ENCODE peak calls at places on chromosomes 3 and 15, in seven cellular contexts. R is heart left ventricle; M is CD8-positive, alpha-beta T cell; K is endodermal cell; L is PC-3; V is choroid plexus epithelial cell; F is IMR-90. I is an unnamed sample.

GRCh38 chr3:181722156-181722555 is 10.4 kb downstream of the SOX2 start:
- DNase-seq in R (no peak), M (no peak), L (no peak), F (no peak), K (no peak), V (no peak), I (no peak)

GRCh38 chr3:191476053-191476787 is 15.3 kb downstream of the PYDC2 start:
- DNase-seq in R (no peak), K (no peak), F (no peak), M (no peak), L (peak; percentile 45), V (no peak), I (peak; percentile 10)

GRCh38 chr3:187465503-187465902 is 97.3 kb downstream of the RTP4 start:
- DNase-seq in L (no peak), R (no peak), F (no peak), K (peak; percentile 60), M (no peak), V (no peak), I (no peak)

GRCh38 chr3:113898892-113899291 is 48.9 kb upstream of the ZDHHC23 start:
- DNase-seq in V (peak; percentile 86), K (no peak), F (peak; percentile 50), M (no peak), R (no peak), L (no peak), I (peak; percentile 53)

GRCh38 chr3:171967932-171968678 is 71.3 kb upstream of the FNDC3B start:
- DNase-seq in K (no peak), F (peak; percentile 85), M (no peak), R (no peak), L (peak; percentile 18), V (peak; percentile 91), I (peak; percentile 96)

GRCh38 chr3:189554868-189555557 is 76.2 kb upstream of the TP63 start:
- DNase-seq in R (no peak), L (no peak), V (no peak), K (no peak), F (no peak), M (no peak), I (no peak)

GRCh38 chr3:142098974-142099373 is 50.4 kb downstream of the TFDP2 start:
- DNase-seq in L (peak; percentile 51), R (no peak), M (no peak), K (no peak), V (no peak), F (peak; percentile 8), I (no peak)

GRCh38 chr3:67073812-67074211 is 75.7 kb downstream of the KBTBD8 start:
- DNase-seq in M (no peak), F (no peak), K (no peak), V (no peak), L (no peak), R (no peak), I (no peak)

GRCh38 chr3:20125912-20126311 is 60.1 kb downstream of the SGO1 start:
- DNase-seq in M (no peak), L (no peak), F (no peak), R (no peak), K (no peak), V (no peak), I (no peak)

GRCh38 chr15:72117448-72117697 is 577 bp downstream of the MYO9A start:
- DNase-seq in F (peak; percentile 69), R (peak; percentile 82), L (peak; percentile 68), M (peak; percentile 43), V (peak; percentile 77), K (peak; percentile 92), I (peak; percentile 72)

GRCh38 chr3:113677745-113678144 is 18.7 kb downstream of the USF3 start:
- DNase-seq in K (no peak), F (no peak), L (no peak), V (no peak), M (no peak), R (no peak), I (no peak)

GRCh38 chr3:196162679-196163078 is 48.5 kb downstream of the ZDHHC19 start:
- DNase-seq in V (no peak), F (no peak), K (no peak), R (no peak), M (no peak), L (no peak), I (no peak)

GRCh38 chr15:68511073-68511991 is 67.5 kb upstream of the CORO2B start:
- DNase-seq in K (no peak), R (peak; percentile 58), F (peak; percentile 57), M (no peak), V (peak; percentile 84), L (no peak), I (peak; percentile 95)

GRCh38 chr3:90024986-90025385 is 917.6 kb downstream of the EPHA3 start:
- DNase-seq in F (no peak), L (peak; percentile 29), K (no peak), R (no peak), V (no peak), M (no peak), I (no peak)

GRCh38 chr3:45932112-45932511 is 11.2 kb upstream of the CXCR6 start:
- DNase-seq in V (no peak), F (no peak), L (no peak), K (no peak), R (no peak), M (no peak), I (no peak)

GRCh38 chr15:56473017-56473416 is 8.1 kb upstream of the MNS1 start:
- DNase-seq in R (no peak), F (no peak), M (no peak), L (no peak), V (no peak), K (no peak), I (no peak)

GRCh38 chr3:110969229-110970211 is 102.1 kb upstream of the NECTIN3 start:
- DNase-seq in F (no peak), K (no peak), V (no peak), L (no peak), M (no peak), R (no peak), I (no peak)

GRCh38 chr15:97995881-97996603 is 35.5 kb downstream of the ARRDC4 start:
- DNase-seq in R (no peak), F (no peak), M (no peak), V (peak; percentile 19), L (peak; percentile 45), K (peak; percentile 77), I (peak; percentile 43)

GRCh38 chr3:185693985-185694675 is 108.0 kb downstream of the SENP2 start:
- DNase-seq in F (peak; percentile 59), V (peak; percentile 31), M (no peak), L (peak; percentile 30), K (no peak), R (no peak), I (peak; percentile 68)

GRCh38 chr3:155747867-155748266 is 3.0 kb upstream of the PLCH1 start:
- DNase-seq in F (no peak), V (no peak), M (no peak), K (no peak), R (no peak), L (no peak), I (no peak)

GRCh38 chr15:76221085-76221767 is 90.0 kb downstream of the ETFA start:
- DNase-seq in R (no peak), K (no peak), F (no peak), M (no peak), L (no peak), V (peak; percentile 18), I (no peak)

DNA sequence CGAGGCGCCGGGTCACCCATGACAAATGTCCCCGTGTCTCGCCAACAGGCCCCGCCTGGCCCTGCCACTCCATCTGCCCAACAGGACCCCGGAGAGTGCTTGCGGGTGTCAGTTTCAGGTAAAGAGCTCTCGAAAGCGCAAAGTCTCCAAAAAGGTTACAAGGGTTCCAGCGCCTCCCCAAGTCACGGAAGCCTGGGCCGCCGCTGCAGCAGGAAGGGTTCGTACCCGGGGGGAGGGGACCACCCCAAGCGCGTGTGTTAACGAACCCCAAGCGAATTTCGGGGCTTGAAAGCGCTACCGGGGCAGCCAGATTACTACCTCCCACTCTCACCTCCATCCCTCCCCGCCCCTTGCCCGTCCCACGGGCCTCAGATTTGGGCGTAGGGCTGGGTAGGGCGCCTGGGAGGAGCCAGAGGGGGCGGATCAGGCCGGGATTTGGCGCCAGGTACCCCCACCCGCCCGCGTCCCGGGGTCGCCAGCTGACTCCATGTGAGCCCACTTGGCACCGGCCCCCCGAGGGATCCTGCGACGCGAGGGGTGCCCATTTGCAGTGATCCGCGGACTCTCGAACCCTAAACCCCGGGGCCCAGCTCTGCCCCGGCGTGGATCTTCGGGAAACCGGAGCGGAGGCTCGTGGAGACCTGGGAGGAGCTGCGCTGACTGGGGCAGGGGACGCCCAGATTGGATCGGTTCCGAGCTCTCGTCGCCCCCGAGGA is 85.9 kb downstream of the NR2F2 start:
- DNase-seq in R (no peak), L (no peak), F (no peak), M (no peak), V (no peak), K (peak; percentile 76), I (no peak)
- H3K4me3 ChIP-seq in R (no peak overlapping the region), L (no peak overlapping the region), F (no peak overlapping the region), M (no peak overlapping the region), V (peak overlapping the region; percentile 39), K (peak overlapping the region; percentile 53), I (no peak overlapping the region)

GRCh38 chr3:139421034-139421433 is 31.6 kb upstream of the COPB2 start:
- DNase-seq in L (no peak), F (no peak), V (no peak), M (no peak), R (no peak), K (no peak), I (no peak)

GRCh38 chr3:139416275-139416674 is 26.8 kb upstream of the COPB2 start:
- DNase-seq in L (no peak), R (no peak), K (no peak), V (no peak), F (no peak), M (no peak), I (no peak)

GRCh38 chr3:139421459-139421858 is 32.0 kb upstream of the COPB2 start:
- DNase-seq in F (no peak), R (no peak), K (no peak), L (no peak), M (no peak), V (no peak), I (no peak)

GRCh38 chr3:139414608-139415224 is 25.3 kb upstream of the COPB2 start:
- DNase-seq in F (no peak), V (no peak), L (no peak), K (no peak), M (no peak), R (no peak), I (no peak)

DNA sequence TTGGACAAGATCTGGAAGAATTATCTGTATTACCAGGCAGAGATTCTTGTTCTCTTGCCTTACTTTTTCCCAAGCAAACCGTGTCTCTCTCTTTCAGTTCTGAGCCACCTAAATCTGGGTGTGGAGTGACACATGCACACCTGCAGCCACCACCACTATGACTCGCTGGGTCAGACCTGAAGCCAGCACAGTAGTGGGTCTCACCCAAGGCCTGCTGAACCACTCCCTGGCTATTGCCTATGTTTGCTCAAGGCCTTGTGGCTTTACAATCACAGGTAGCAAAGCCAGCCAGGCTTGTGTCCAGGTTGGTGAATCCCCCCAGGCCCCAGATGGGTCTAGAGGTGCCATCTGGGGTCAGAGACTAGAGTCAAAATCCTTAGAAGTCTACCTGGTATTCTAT is 28.7 kb upstream of the COPB2 start:
- DNase-seq in L (peak; percentile 41), V (no peak), R (no peak), F (no peak), M (no peak), K (no peak), I (no peak)
- TF ChIP-seq CTCF in L (no peak), V (no peak), R (no peak), F (no peak), M (no peak), K (no peak), I (no peak)

GRCh38 chr3:197500812-197501211 is 55.0 kb downstream of the BDH1 start:
- DNase-seq in K (no peak), V (no peak), R (no peak), L (peak; percentile 34), M (no peak), F (no peak), I (no peak)
- H3K4me3 ChIP-seq in K (no peak overlapping the region), V (no peak overlapping the region), R (no peak overlapping the region), L (no peak overlapping the region), M (no peak overlapping the region), F (no peak overlapping the region), I (no peak overlapping the region)

GRCh38 chr3:35592589-35593295 is 46.6 kb upstream of the ARPP21 start:
- DNase-seq in L (no peak), F (no peak), V (no peak), R (no peak), M (no peak), K (no peak), I (no peak)
- TF ChIP-seq CTCF in L (no peak), F (no peak), V (no peak), R (no peak), M (no peak), K (no peak), I (no peak)

I was measured in fibroblast of the aortic adventitia.